ENCODE peak calls at places on chromosomes 1 and 21, in six cellular contexts. One of them, this sample, is unnamed.

GRCh38 chr1:165408518-165408917 is 36.4 kb downstream of the RXRG start:
- DNase-seq in stimulated activated CD8-positive, alpha-beta memory T cell treated with anti-CD3 and anti-CD28 coated beads, Interleukin-4, amount 100 ng/mL, for 4 hours: no peak
- DNase-seq in stimulated activated CD4-positive, alpha-beta T cell treated with anti-CD3 and anti-CD28 coated beads, TNF-alpha, amount 100 ng/mL, for 1 hour: no peak
- DNase-seq in non-pigmented ciliary epithelial cell: no peak
- DNase-seq in MG63: peak
- DNase-seq in NAMALWA: no peak
- DNase-seq in this sample: no peak

GRCh38 chr1:52098139-52098871 is 42.2 kb downstream of the BTF3L4 start:
- DNase-seq in MG63: no peak
- DNase-seq in NAMALWA: peak
- DNase-seq in non-pigmented ciliary epithelial cell: no peak
- DNase-seq in stimulated activated CD4-positive, alpha-beta T cell treated with anti-CD3 and anti-CD28 coated beads, TNF-alpha, amount 100 ng/mL, for 1 hour: no peak
- DNase-seq in stimulated activated CD8-positive, alpha-beta memory T cell treated with anti-CD3 and anti-CD28 coated beads, Interleukin-4, amount 100 ng/mL, for 4 hours: no peak
- DNase-seq in this sample: no peak

GRCh38 chr1:228079013-228079412 is 3.5 kb upstream of the ARF1 start:
- DNase-seq in non-pigmented ciliary epithelial cell: no peak
- DNase-seq in stimulated activated CD8-positive, alpha-beta memory T cell treated with anti-CD3 and anti-CD28 coated beads, Interleukin-4, amount 100 ng/mL, for 4 hours: no peak
- DNase-seq in stimulated activated CD4-positive, alpha-beta T cell treated with anti-CD3 and anti-CD28 coated beads, TNF-alpha, amount 100 ng/mL, for 1 hour: no peak
- DNase-seq in NAMALWA: no peak
- DNase-seq in MG63: no peak
- DNase-seq in this sample: no peak

GRCh38 chr21:38386967-38387366 is 111.3 kb downstream of the ERG start:
- DNase-seq in stimulated activated CD8-positive, alpha-beta memory T cell treated with anti-CD3 and anti-CD28 coated beads, Interleukin-4, amount 100 ng/mL, for 4 hours: no peak
- DNase-seq in stimulated activated CD4-positive, alpha-beta T cell treated with anti-CD3 and anti-CD28 coated beads, TNF-alpha, amount 100 ng/mL, for 1 hour: no peak
- DNase-seq in non-pigmented ciliary epithelial cell: no peak
- DNase-seq in MG63: no peak
- DNase-seq in NAMALWA: no peak
- DNase-seq in this sample: no peak

GRCh38 chr1:27402349-27402754 is 9.9 kb downstream of the GPR3 start:
- DNase-seq in stimulated activated CD8-positive, alpha-beta memory T cell treated with anti-CD3 and anti-CD28 coated beads, Interleukin-4, amount 100 ng/mL, for 4 hours: no peak
- DNase-seq in MG63: peak
- DNase-seq in stimulated activated CD4-positive, alpha-beta T cell treated with anti-CD3 and anti-CD28 coated beads, TNF-alpha, amount 100 ng/mL, for 1 hour: no peak
- DNase-seq in non-pigmented ciliary epithelial cell: no peak
- DNase-seq in NAMALWA: no peak
- DNase-seq in this sample: no peak

GRCh38 chr1:19381261-19381660 is 69.1 kb downstream of the SLC66A1 start:
- DNase-seq in stimulated activated CD8-positive, alpha-beta memory T cell treated with anti-CD3 and anti-CD28 coated beads, Interleukin-4, amount 100 ng/mL, for 4 hours: no peak
- DNase-seq in MG63: no peak
- DNase-seq in stimulated activated CD4-positive, alpha-beta T cell treated with anti-CD3 and anti-CD28 coated beads, TNF-alpha, amount 100 ng/mL, for 1 hour: no peak
- DNase-seq in NAMALWA: no peak
- DNase-seq in non-pigmented ciliary epithelial cell: no peak
- DNase-seq in this sample: no peak

GRCh38 chr1:89605692-89606091 is 27.2 kb upstream of the LRRC8C start:
- DNase-seq in stimulated activated CD4-positive, alpha-beta T cell treated with anti-CD3 and anti-CD28 coated beads, TNF-alpha, amount 100 ng/mL, for 1 hour: no peak
- DNase-seq in stimulated activated CD8-positive, alpha-beta memory T cell treated with anti-CD3 and anti-CD28 coated beads, Interleukin-4, amount 100 ng/mL, for 4 hours: no peak
- DNase-seq in non-pigmented ciliary epithelial cell: no peak
- DNase-seq in NAMALWA: no peak
- DNase-seq in MG63: peak
- DNase-seq in this sample: no peak

GRCh38 chr1:93990010-93990409 is 80.8 kb upstream of the GCLM start:
- DNase-seq in stimulated activated CD8-positive, alpha-beta memory T cell treated with anti-CD3 and anti-CD28 coated beads, Interleukin-4, amount 100 ng/mL, for 4 hours: no peak
- DNase-seq in NAMALWA: no peak
- DNase-seq in stimulated activated CD4-positive, alpha-beta T cell treated with anti-CD3 and anti-CD28 coated beads, TNF-alpha, amount 100 ng/mL, for 1 hour: no peak
- DNase-seq in non-pigmented ciliary epithelial cell: no peak
- DNase-seq in MG63: no peak
- DNase-seq in this sample: no peak

GRCh38 chr1:2528016-2528415 is 1.6 kb upstream of the PANK4 start:
- DNase-seq in MG63: peak
- DNase-seq in stimulated activated CD4-positive, alpha-beta T cell treated with anti-CD3 and anti-CD28 coated beads, TNF-alpha, amount 100 ng/mL, for 1 hour: no peak
- DNase-seq in stimulated activated CD8-positive, alpha-beta memory T cell treated with anti-CD3 and anti-CD28 coated beads, Interleukin-4, amount 100 ng/mL, for 4 hours: no peak
- DNase-seq in non-pigmented ciliary epithelial cell: no peak
- DNase-seq in NAMALWA: no peak
- DNase-seq in this sample: no peak

GRCh38 chr1:61170328-61171238 is 88.2 kb downstream of the NFIA start:
- DNase-seq in NAMALWA: no peak
- DNase-seq in non-pigmented ciliary epithelial cell: no peak
- DNase-seq in stimulated activated CD8-positive, alpha-beta memory T cell treated with anti-CD3 and anti-CD28 coated beads, Interleukin-4, amount 100 ng/mL, for 4 hours: no peak
- DNase-seq in stimulated activated CD4-positive, alpha-beta T cell treated with anti-CD3 and anti-CD28 coated beads, TNF-alpha, amount 100 ng/mL, for 1 hour: no peak
- DNase-seq in MG63: no peak
- DNase-seq in this sample: no peak

GRCh38 chr21:33075128-33075527 is 5.2 kb downstream of the OLIG1 start:
- DNase-seq in MG63: no peak
- DNase-seq in stimulated activated CD4-positive, alpha-beta T cell treated with anti-CD3 and anti-CD28 coated beads, TNF-alpha, amount 100 ng/mL, for 1 hour: no peak
- DNase-seq in stimulated activated CD8-positive, alpha-beta memory T cell treated with anti-CD3 and anti-CD28 coated beads, Interleukin-4, amount 100 ng/mL, for 4 hours: no peak
- DNase-seq in NAMALWA: no peak
- DNase-seq in non-pigmented ciliary epithelial cell: no peak
- DNase-seq in this sample: no peak

GRCh38 chr1:228898582-228898992 is 163.3 kb downstream of the RHOU start:
- DNase-seq in non-pigmented ciliary epithelial cell: no peak
- DNase-seq in NAMALWA: peak
- DNase-seq in stimulated activated CD4-positive, alpha-beta T cell treated with anti-CD3 and anti-CD28 coated beads, TNF-alpha, amount 100 ng/mL, for 1 hour: no peak
- DNase-seq in stimulated activated CD8-positive, alpha-beta memory T cell treated with anti-CD3 and anti-CD28 coated beads, Interleukin-4, amount 100 ng/mL, for 4 hours: no peak
- DNase-seq in MG63: no peak
- DNase-seq in this sample: no peak

GRCh38 chr1:150619576-150620509 is 9.6 kb downstream of the ENSA start:
- DNase-seq in stimulated activated CD4-positive, alpha-beta T cell treated with anti-CD3 and anti-CD28 coated beads, TNF-alpha, amount 100 ng/mL, for 1 hour: no peak
- DNase-seq in stimulated activated CD8-positive, alpha-beta memory T cell treated with anti-CD3 and anti-CD28 coated beads, Interleukin-4, amount 100 ng/mL, for 4 hours: no peak
- DNase-seq in NAMALWA: peak
- DNase-seq in MG63: peak
- DNase-seq in non-pigmented ciliary epithelial cell: no peak
- DNase-seq in this sample: no peak

GRCh38 chr1:84700065-84700464 is 9.8 kb upstream of the SSX2IP start:
- DNase-seq in stimulated activated CD4-positive, alpha-beta T cell treated with anti-CD3 and anti-CD28 coated beads, TNF-alpha, amount 100 ng/mL, for 1 hour: no peak
- DNase-seq in MG63: no peak
- DNase-seq in non-pigmented ciliary epithelial cell: no peak
- DNase-seq in stimulated activated CD8-positive, alpha-beta memory T cell treated with anti-CD3 and anti-CD28 coated beads, Interleukin-4, amount 100 ng/mL, for 4 hours: no peak
- DNase-seq in NAMALWA: peak
- DNase-seq in this sample: no peak

GRCh38 chr1:76433528-76433927 is 359.0 kb downstream of the ST6GALNAC3 start:
- DNase-seq in stimulated activated CD8-positive, alpha-beta memory T cell treated with anti-CD3 and anti-CD28 coated beads, Interleukin-4, amount 100 ng/mL, for 4 hours: no peak
- DNase-seq in MG63: no peak
- DNase-seq in stimulated activated CD4-positive, alpha-beta T cell treated with anti-CD3 and anti-CD28 coated beads, TNF-alpha, amount 100 ng/mL, for 1 hour: no peak
- DNase-seq in NAMALWA: no peak
- DNase-seq in non-pigmented ciliary epithelial cell: no peak
- DNase-seq in this sample: no peak

GRCh38 chr1:217528271-217528670 is 102.6 kb downstream of the GPATCH2 start:
- DNase-seq in NAMALWA: no peak
- DNase-seq in MG63: peak
- DNase-seq in stimulated activated CD4-positive, alpha-beta T cell treated with anti-CD3 and anti-CD28 coated beads, TNF-alpha, amount 100 ng/mL, for 1 hour: no peak
- DNase-seq in stimulated activated CD8-positive, alpha-beta memory T cell treated with anti-CD3 and anti-CD28 coated beads, Interleukin-4, amount 100 ng/mL, for 4 hours: no peak
- DNase-seq in non-pigmented ciliary epithelial cell: no peak
- DNase-seq in this sample: no peak

GRCh38 chr1:29683472-29683871 is 447.1 kb downstream of the PTPRU start:
- DNase-seq in MG63: no peak
- DNase-seq in NAMALWA: no peak
- DNase-seq in non-pigmented ciliary epithelial cell: no peak
- DNase-seq in stimulated activated CD4-positive, alpha-beta T cell treated with anti-CD3 and anti-CD28 coated beads, TNF-alpha, amount 100 ng/mL, for 1 hour: no peak
- DNase-seq in stimulated activated CD8-positive, alpha-beta memory T cell treated with anti-CD3 and anti-CD28 coated beads, Interleukin-4, amount 100 ng/mL, for 4 hours: no peak
- DNase-seq in this sample: no peak

GRCh38 chr1:85339089-85339488 is 62.7 kb upstream of the BCL10 start:
- DNase-seq in MG63: no peak
- DNase-seq in stimulated activated CD4-positive, alpha-beta T cell treated with anti-CD3 and anti-CD28 coated beads, TNF-alpha, amount 100 ng/mL, for 1 hour: no peak
- DNase-seq in stimulated activated CD8-positive, alpha-beta memory T cell treated with anti-CD3 and anti-CD28 coated beads, Interleukin-4, amount 100 ng/mL, for 4 hours: no peak
- DNase-seq in NAMALWA: no peak
- DNase-seq in non-pigmented ciliary epithelial cell: no peak
- DNase-seq in this sample: no peak

GRCh38 chr21:27403011-27403410 is 436.1 kb upstream of the ADAMTS5 start:
- DNase-seq in stimulated activated CD8-positive, alpha-beta memory T cell treated with anti-CD3 and anti-CD28 coated beads, Interleukin-4, amount 100 ng/mL, for 4 hours: no peak
- DNase-seq in stimulated activated CD4-positive, alpha-beta T cell treated with anti-CD3 and anti-CD28 coated beads, TNF-alpha, amount 100 ng/mL, for 1 hour: no peak
- DNase-seq in NAMALWA: no peak
- DNase-seq in non-pigmented ciliary epithelial cell: no peak
- DNase-seq in MG63: no peak
- DNase-seq in this sample: no peak

GRCh38 chr1:16351449-16351993 is 759 bp downstream of the FBXO42 start:
- DNase-seq in non-pigmented ciliary epithelial cell: no peak
- DNase-seq in NAMALWA: peak
- DNase-seq in stimulated activated CD8-positive, alpha-beta memory T cell treated with anti-CD3 and anti-CD28 coated beads, Interleukin-4, amount 100 ng/mL, for 4 hours: no peak
- DNase-seq in MG63: no peak
- DNase-seq in stimulated activated CD4-positive, alpha-beta T cell treated with anti-CD3 and anti-CD28 coated beads, TNF-alpha, amount 100 ng/mL, for 1 hour: no peak
- DNase-seq in this sample: no peak

GRCh38 chr1:71294178-71294577 is 213.3 kb upstream of the ZRANB2 start:
- DNase-seq in non-pigmented ciliary epithelial cell: no peak
- DNase-seq in stimulated activated CD8-positive, alpha-beta memory T cell treated with anti-CD3 and anti-CD28 coated beads, Interleukin-4, amount 100 ng/mL, for 4 hours: no peak
- DNase-seq in stimulated activated CD4-positive, alpha-beta T cell treated with anti-CD3 and anti-CD28 coated beads, TNF-alpha, amount 100 ng/mL, for 1 hour: no peak
- DNase-seq in NAMALWA: no peak
- DNase-seq in MG63: no peak
- DNase-seq in this sample: no peak

GRCh38 chr21:14438204-14438603 is 55.3 kb upstream of the HSPA13 start:
- DNase-seq in MG63: no peak
- DNase-seq in stimulated activated CD4-positive, alpha-beta T cell treated with anti-CD3 and anti-CD28 coated beads, TNF-alpha, amount 100 ng/mL, for 1 hour: no peak
- DNase-seq in non-pigmented ciliary epithelial cell: no peak
- DNase-seq in stimulated activated CD8-positive, alpha-beta memory T cell treated with anti-CD3 and anti-CD28 coated beads, Interleukin-4, amount 100 ng/mL, for 4 hours: no peak
- DNase-seq in NAMALWA: no peak
- DNase-seq in this sample: no peak

GRCh38 chr1:21337931-21338567 is 47.8 kb upstream of the ECE1 start:
- DNase-seq in MG63: peak
- DNase-seq in NAMALWA: no peak
- DNase-seq in stimulated activated CD4-positive, alpha-beta T cell treated with anti-CD3 and anti-CD28 coated beads, TNF-alpha, amount 100 ng/mL, for 1 hour: no peak
- DNase-seq in stimulated activated CD8-positive, alpha-beta memory T cell treated with anti-CD3 and anti-CD28 coated beads, Interleukin-4, amount 100 ng/mL, for 4 hours: no peak
- DNase-seq in non-pigmented ciliary epithelial cell: no peak
- DNase-seq in this sample: no peak

GRCh38 chr1:59333626-59334277 is 36.9 kb downstream of the FGGY start:
- DNase-seq in non-pigmented ciliary epithelial cell: no peak
- DNase-seq in MG63: no peak
- DNase-seq in stimulated activated CD4-positive, alpha-beta T cell treated with anti-CD3 and anti-CD28 coated beads, TNF-alpha, amount 100 ng/mL, for 1 hour: no peak
- DNase-seq in NAMALWA: no peak
- DNase-seq in stimulated activated CD8-positive, alpha-beta memory T cell treated with anti-CD3 and anti-CD28 coated beads, Interleukin-4, amount 100 ng/mL, for 4 hours: no peak
- DNase-seq in this sample: no peak

This sample was measured in cortex of kidney.